ENCODE peak calls at places on chromosomes 4 and X, in seven cellular contexts. One of them, this sample, is unnamed.

GRCh38 chrX:103628386-103629290 is at the start of gene TCEAL1:
- DNase-seq in adrenal gland: peak
- DNase-seq in left lung: peak
- DNase-seq in thyroid gland: peak
- DNase-seq in IMR-90: peak
- DNase-seq in heart left ventricle: peak
- DNase-seq in astrocyte of the spinal cord: peak
- DNase-seq in this sample: peak

GRCh38 chrX:155070038-155070437 is 898 bp downstream of the CMC4 start:
- DNase-seq in adrenal gland: no peak
- DNase-seq in thyroid gland: no peak
- DNase-seq in left lung: no peak
- DNase-seq in astrocyte of the spinal cord: no peak
- DNase-seq in IMR-90: no peak
- DNase-seq in heart left ventricle: no peak
- DNase-seq in this sample: no peak

GRCh38 chr4:184453402-184454160 is 20.8 kb downstream of the IRF2 start:
- DNase-seq in thyroid gland: peak
- DNase-seq in adrenal gland: no peak
- DNase-seq in heart left ventricle: peak
- DNase-seq in left lung: peak
- DNase-seq in astrocyte of the spinal cord: peak
- DNase-seq in IMR-90: peak
- DNase-seq in this sample: peak

GRCh38 chr4:36173923-36174322 is 70.4 kb downstream of the ARAP2 start:
- DNase-seq in adrenal gland: no peak
- DNase-seq in thyroid gland: no peak
- DNase-seq in IMR-90: peak
- DNase-seq in heart left ventricle: no peak
- DNase-seq in left lung: no peak
- DNase-seq in astrocyte of the spinal cord: no peak
- DNase-seq in this sample: no peak

GRCh38 chr4:41197495-41197894 is 16.8 kb downstream of the APBB2 start:
- DNase-seq in heart left ventricle: no peak
- DNase-seq in left lung: no peak
- DNase-seq in thyroid gland: no peak
- DNase-seq in astrocyte of the spinal cord: no peak
- DNase-seq in adrenal gland: no peak
- DNase-seq in IMR-90: no peak
- DNase-seq in this sample: no peak

GRCh38 chrX:3044671-3045070 is 3.4 kb downstream of the ARSF start:
- DNase-seq in thyroid gland: no peak
- DNase-seq in adrenal gland: no peak
- DNase-seq in astrocyte of the spinal cord: no peak
- DNase-seq in IMR-90: no peak
- DNase-seq in heart left ventricle: no peak
- DNase-seq in left lung: no peak
- DNase-seq in this sample: no peak

GRCh38 chr4:153427363-153428071 is 38.6 kb upstream of the TMEM131L start:
- DNase-seq in adrenal gland: no peak
- DNase-seq in astrocyte of the spinal cord: peak
- DNase-seq in IMR-90: peak
- DNase-seq in heart left ventricle: no peak
- DNase-seq in thyroid gland: no peak
- DNase-seq in left lung: no peak
- DNase-seq in this sample: no peak

GRCh38 chr4:91525627-91526026 is 778.1 kb upstream of the GRID2 start:
- DNase-seq in left lung: no peak
- DNase-seq in IMR-90: no peak
- DNase-seq in adrenal gland: no peak
- DNase-seq in heart left ventricle: no peak
- DNase-seq in astrocyte of the spinal cord: no peak
- DNase-seq in thyroid gland: no peak
- DNase-seq in this sample: no peak

GRCh38 chr4:45036677-45037076 is 310.3 kb upstream of the GNPDA2 start:
- DNase-seq in astrocyte of the spinal cord: no peak
- DNase-seq in IMR-90: no peak
- DNase-seq in heart left ventricle: no peak
- DNase-seq in thyroid gland: no peak
- DNase-seq in left lung: no peak
- DNase-seq in adrenal gland: no peak
- DNase-seq in this sample: no peak

GRCh38 chrX:155888139-155888538 is 7.0 kb downstream of the VAMP7 start:
- DNase-seq in astrocyte of the spinal cord: peak
- DNase-seq in thyroid gland: no peak
- DNase-seq in adrenal gland: no peak
- DNase-seq in IMR-90: peak
- DNase-seq in left lung: no peak
- DNase-seq in heart left ventricle: no peak
- DNase-seq in this sample: no peak

GRCh38 chr4:72779256-72779655 is 210.2 kb upstream of the ADAMTS3 start:
- DNase-seq in adrenal gland: no peak
- DNase-seq in thyroid gland: no peak
- DNase-seq in left lung: no peak
- DNase-seq in heart left ventricle: no peak
- DNase-seq in IMR-90: no peak
- DNase-seq in astrocyte of the spinal cord: peak
- DNase-seq in this sample: no peak

GRCh38 chrX:73868916-73869315 is 305.9 kb downstream of the CHIC1 start:
- DNase-seq in left lung: no peak
- DNase-seq in heart left ventricle: no peak
- DNase-seq in IMR-90: no peak
- DNase-seq in thyroid gland: no peak
- DNase-seq in adrenal gland: no peak
- DNase-seq in astrocyte of the spinal cord: no peak
- DNase-seq in this sample: no peak

GRCh38 chrX:47241201-47242011 is 8.6 kb downstream of the USP11 start:
- DNase-seq in adrenal gland: no peak
- DNase-seq in thyroid gland: no peak
- DNase-seq in astrocyte of the spinal cord: no peak
- DNase-seq in left lung: no peak
- DNase-seq in heart left ventricle: no peak
- DNase-seq in IMR-90: no peak
- DNase-seq in this sample: no peak

GRCh38 chrX:10043386-10043785 is 76.2 kb downstream of the CLDN34 start:
- DNase-seq in heart left ventricle: no peak
- DNase-seq in astrocyte of the spinal cord: no peak
- DNase-seq in left lung: no peak
- DNase-seq in thyroid gland: no peak
- DNase-seq in adrenal gland: no peak
- DNase-seq in IMR-90: no peak
- DNase-seq in this sample: no peak

GRCh38 chrX:153647461-153648357 is 706 bp downstream of the DUSP9 start:
- DNase-seq in heart left ventricle: peak
- DNase-seq in adrenal gland: no peak
- DNase-seq in thyroid gland: no peak
- DNase-seq in astrocyte of the spinal cord: no peak
- DNase-seq in IMR-90: no peak
- DNase-seq in left lung: peak
- DNase-seq in this sample: no peak

GRCh38 chrX:65480960-65481359 is 53.6 kb downstream of the LAS1L start:
- DNase-seq in astrocyte of the spinal cord: no peak
- DNase-seq in heart left ventricle: no peak
- DNase-seq in thyroid gland: no peak
- DNase-seq in left lung: no peak
- DNase-seq in adrenal gland: no peak
- DNase-seq in IMR-90: no peak
- DNase-seq in this sample: no peak

GRCh38 chr4:20658456-20658855 is 41.8 kb upstream of the PACRGL start:
- DNase-seq in adrenal gland: no peak
- DNase-seq in astrocyte of the spinal cord: no peak
- DNase-seq in left lung: no peak
- DNase-seq in thyroid gland: no peak
- DNase-seq in heart left ventricle: no peak
- DNase-seq in IMR-90: no peak
- DNase-seq in this sample: no peak

GRCh38 chrX:46849933-46850332 is 13.1 kb downstream of the RP2 start:
- DNase-seq in adrenal gland: no peak
- DNase-seq in IMR-90: peak
- DNase-seq in left lung: no peak
- DNase-seq in heart left ventricle: no peak
- DNase-seq in astrocyte of the spinal cord: no peak
- DNase-seq in thyroid gland: no peak
- DNase-seq in this sample: no peak

GRCh38 chrX:142977128-142977914 is 48.4 kb upstream of the SPANXN4 start:
- DNase-seq in IMR-90: no peak
- DNase-seq in thyroid gland: no peak
- DNase-seq in adrenal gland: no peak
- DNase-seq in astrocyte of the spinal cord: no peak
- DNase-seq in left lung: no peak
- DNase-seq in heart left ventricle: no peak
- DNase-seq in this sample: no peak
- H3K4me3 ChIP-seq in IMR-90: no peak
- H3K4me3 ChIP-seq in thyroid gland: no peak
- H3K4me3 ChIP-seq in adrenal gland: no peak
- H3K4me3 ChIP-seq in astrocyte of the spinal cord: no peak
- H3K4me3 ChIP-seq in left lung: no peak
- H3K4me3 ChIP-seq in heart left ventricle: no peak
- H3K4me3 ChIP-seq in this sample: no peak

GRCh38 chr4:54683616-54684346 is 26.0 kb downstream of the KIT start:
- DNase-seq in astrocyte of the spinal cord: peak
- DNase-seq in thyroid gland: no peak
- DNase-seq in adrenal gland: no peak
- DNase-seq in heart left ventricle: no peak
- DNase-seq in IMR-90: no peak
- DNase-seq in left lung: no peak
- DNase-seq in this sample: no peak
- TF ChIP-seq CTCF in astrocyte of the spinal cord: peak
- TF ChIP-seq CTCF in thyroid gland: no peak
- TF ChIP-seq CTCF in adrenal gland: peak
- TF ChIP-seq CTCF in heart left ventricle: peak
- TF ChIP-seq CTCF in IMR-90: peak
- TF ChIP-seq CTCF in left lung: no peak
- TF ChIP-seq CTCF in this sample: no peak

GRCh38 chrX:12967711-12968465 is 7.0 kb upstream of the TMSB4X start:
- DNase-seq in adrenal gland: no peak
- DNase-seq in IMR-90: no peak
- DNase-seq in heart left ventricle: no peak
- DNase-seq in thyroid gland: no peak
- DNase-seq in left lung: no peak
- DNase-seq in astrocyte of the spinal cord: no peak
- DNase-seq in this sample: no peak
- H3K4me3 ChIP-seq in adrenal gland: no peak
- H3K4me3 ChIP-seq in IMR-90: no peak
- H3K4me3 ChIP-seq in heart left ventricle: no peak
- H3K4me3 ChIP-seq in thyroid gland: no peak
- H3K4me3 ChIP-seq in left lung: no peak
- H3K4me3 ChIP-seq in astrocyte of the spinal cord: no peak
- H3K4me3 ChIP-seq in this sample: no peak

DNA sequence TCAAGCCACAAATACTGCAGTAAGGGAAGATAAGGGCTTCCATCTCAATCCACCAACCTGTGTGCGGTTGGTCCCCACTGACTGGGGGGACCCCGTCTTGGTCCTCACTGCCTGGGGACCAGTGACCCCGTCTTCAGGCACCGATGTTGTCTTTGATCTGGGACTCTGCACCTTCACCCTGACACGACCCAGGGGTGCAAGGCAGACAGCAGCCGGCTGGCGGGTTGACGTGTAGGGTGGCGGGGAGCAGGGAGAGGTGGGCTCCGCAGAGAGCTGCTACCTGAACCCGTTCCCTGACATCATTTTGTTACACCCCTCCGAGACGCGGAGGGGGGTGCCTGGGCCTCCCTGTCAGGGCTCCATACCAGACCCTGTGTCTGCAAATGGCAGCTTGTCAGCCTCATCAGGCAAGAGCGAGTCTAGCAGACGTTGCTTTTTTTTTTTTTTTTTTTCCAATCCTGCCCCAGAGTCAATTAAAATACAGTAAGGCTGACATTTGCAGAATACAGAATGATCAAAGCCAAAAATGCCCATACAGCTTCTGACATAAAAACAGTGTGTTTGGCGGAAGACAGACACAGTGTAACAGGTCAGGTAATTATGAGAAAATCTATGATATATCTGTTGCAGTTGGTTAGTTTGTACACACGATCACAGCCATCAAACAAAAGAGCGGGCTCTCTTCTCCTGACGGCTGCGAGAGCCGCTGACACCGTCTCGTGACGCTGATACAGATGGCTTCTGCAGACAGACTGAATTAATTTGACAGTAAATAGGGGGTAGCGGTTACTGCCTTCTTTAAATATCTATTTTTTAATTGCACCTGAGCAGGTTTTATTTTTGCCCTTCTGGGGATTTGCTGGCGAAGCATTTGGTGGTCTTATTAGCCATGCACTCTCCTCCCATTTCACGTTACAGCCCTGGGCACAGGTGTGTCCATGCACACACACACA is 118.6 kb downstream of the CRLF2 start:
- DNase-seq in adrenal gland: no peak
- DNase-seq in left lung: no peak
- DNase-seq in heart left ventricle: no peak
- DNase-seq in thyroid gland: no peak
- DNase-seq in astrocyte of the spinal cord: no peak
- DNase-seq in IMR-90: no peak
- DNase-seq in this sample: no peak
- TF ChIP-seq CTCF in adrenal gland: no peak
- TF ChIP-seq CTCF in left lung: no peak
- TF ChIP-seq CTCF in heart left ventricle: no peak
- TF ChIP-seq CTCF in thyroid gland: no peak
- TF ChIP-seq CTCF in astrocyte of the spinal cord: no peak
- TF ChIP-seq CTCF in IMR-90: no peak
- TF ChIP-seq CTCF in this sample: no peak

GRCh38 chrX:11429543-11430085 is 136.4 kb downstream of the AMELX start:
- DNase-seq in thyroid gland: no peak
- DNase-seq in heart left ventricle: no peak
- DNase-seq in astrocyte of the spinal cord: no peak
- DNase-seq in IMR-90: no peak
- DNase-seq in left lung: no peak
- DNase-seq in adrenal gland: no peak
- DNase-seq in this sample: no peak

GRCh38 chrX:11424903-11425674 is 131.9 kb downstream of the AMELX start:
- DNase-seq in left lung: no peak
- DNase-seq in heart left ventricle: no peak
- DNase-seq in adrenal gland: no peak
- DNase-seq in thyroid gland: no peak
- DNase-seq in astrocyte of the spinal cord: no peak
- DNase-seq in IMR-90: no peak
- DNase-seq in this sample: no peak

GRCh38 chrX:11426712-11427081 is 133.5 kb downstream of the AMELX start:
- DNase-seq in thyroid gland: no peak
- DNase-seq in left lung: no peak
- DNase-seq in adrenal gland: no peak
- DNase-seq in IMR-90: no peak
- DNase-seq in heart left ventricle: no peak
- DNase-seq in astrocyte of the spinal cord: no peak
- DNase-seq in this sample: no peak

GRCh38 chrX:11430266-11430665 is 137.1 kb downstream of the AMELX start:
- DNase-seq in left lung: no peak
- DNase-seq in IMR-90: peak
- DNase-seq in heart left ventricle: no peak
- DNase-seq in astrocyte of the spinal cord: no peak
- DNase-seq in adrenal gland: no peak
- DNase-seq in thyroid gland: no peak
- DNase-seq in this sample: no peak

GRCh38 chrX:11427082-11428033 is 134.1 kb downstream of the AMELX start:
- DNase-seq in adrenal gland: peak
- DNase-seq in IMR-90: no peak
- DNase-seq in thyroid gland: peak
- DNase-seq in heart left ventricle: peak
- DNase-seq in left lung: peak
- DNase-seq in astrocyte of the spinal cord: no peak
- DNase-seq in this sample: peak
- H3K4me3 ChIP-seq in adrenal gland: peak
- H3K4me3 ChIP-seq in IMR-90: peak
- H3K4me3 ChIP-seq in thyroid gland: peak
- H3K4me3 ChIP-seq in heart left ventricle: peak
- H3K4me3 ChIP-seq in left lung: peak
- H3K4me3 ChIP-seq in astrocyte of the spinal cord: peak
- H3K4me3 ChIP-seq in this sample: no peak

GRCh38 chr4:82380344-82380743 is 6.6 kb upstream of the HNRNPD start:
- DNase-seq in heart left ventricle: peak
- DNase-seq in astrocyte of the spinal cord: no peak
- DNase-seq in left lung: no peak
- DNase-seq in IMR-90: no peak
- DNase-seq in thyroid gland: no peak
- DNase-seq in adrenal gland: no peak
- DNase-seq in this sample: no peak
- TF ChIP-seq CTCF in heart left ventricle: no peak
- TF ChIP-seq CTCF in astrocyte of the spinal cord: no peak
- TF ChIP-seq CTCF in left lung: no peak
- TF ChIP-seq CTCF in IMR-90: no peak
- TF ChIP-seq CTCF in thyroid gland: no peak
- TF ChIP-seq CTCF in adrenal gland: no peak
- TF ChIP-seq CTCF in this sample: no peak